ENCODE peak calls at places on chromosomes 5 and 9, in five cellular contexts. X is stimulated activated CD4-positive, alpha-beta T cell treated with anti-CD3 and anti-CD28 coated beads, Interleukin-15, amount 100 ng/mL, for 1 hour; M is activated CD8-positive, alpha-beta T cell treated with anti-CD3 and anti-CD28 coated beads for 36 hours; I is fibroblast of lung; O is IMR-90. N is an unnamed sample.

GRCh38 chr9:89375181-89375760 is 57.0 kb downstream of the SECISBP2 start:
- DNase-seq in M (peak), X (no peak), O (no peak), I (no peak), N (no peak)

GRCh38 chr9:38004809-38005560 is 64.0 kb downstream of the SHB start:
- DNase-seq in M (no peak), I (no peak), O (no peak), X (no peak), N (no peak)

GRCh38 chr5:159582756-159583523 is 252.7 kb upstream of the IL12B start:
- DNase-seq in X (no peak), O (peak), I (peak), M (no peak), N (no peak)

GRCh38 chr9:95511952-95512750 is 4.6 kb downstream of the PTCH1 start:
- DNase-seq in M (peak), X (no peak), I (no peak), O (no peak), N (peak)

GRCh38 chr5:145324767-145325479 is 510.2 kb downstream of the PRELID2 start:
- DNase-seq in M (no peak), O (peak), I (no peak), X (no peak), N (no peak)

GRCh38 chr5:119393746-119394145 is 37.9 kb downstream of the TNFAIP8 start:
- DNase-seq in O (peak), X (no peak), I (peak), M (no peak), N (no peak)

GRCh38 chr5:25744908-25745307 is 1100.1 kb upstream of the CDH10 start:
- DNase-seq in I (no peak), O (no peak), X (no peak), M (no peak), N (no peak)

GRCh38 chr9:133762488-133763271 is 24.5 kb upstream of the SARDH start:
- DNase-seq in I (no peak), O (no peak), M (no peak), X (no peak), N (no peak)

GRCh38 chr9:37369671-37370070 is 52.8 kb upstream of the GRHPR start:
- DNase-seq in X (no peak), O (no peak), I (no peak), M (no peak), N (no peak)

GRCh38 chr9:98215821-98216220 is 23.4 kb upstream of the CORO2A start:
- DNase-seq in M (peak), I (no peak), O (no peak), X (no peak), N (no peak)

GRCh38 chr9:132160802-132161742 is 786 bp upstream of the NTNG2 start:
- DNase-seq in M (peak), X (peak), O (peak), I (peak), N (no peak)

GRCh38 chr9:5553211-5553610 is 42.9 kb downstream of the PDCD1LG2 start:
- DNase-seq in X (no peak), I (peak), M (no peak), O (peak), N (no peak)

GRCh38 chr9:89179535-89179919 is 909 bp upstream of the SHC3 start:
- DNase-seq in X (no peak), M (no peak), O (peak), I (peak), N (no peak)

GRCh38 chr9:93072383-93072795 is 13.9 kb downstream of the SUSD3 start:
- DNase-seq in X (no peak), O (peak), I (peak), M (no peak), N (no peak)

GRCh38 chr9:100637787-100638186 is 59.9 kb downstream of the CAVIN4 start:
- DNase-seq in O (no peak), I (no peak), M (no peak), X (no peak), N (no peak)

GRCh38 chr9:74630228-74630627 is 133.1 kb downstream of the RORB start:
- DNase-seq in I (no peak), M (no peak), X (no peak), O (no peak), N (no peak)

GRCh38 chr5:59793000-59793399 is 100.5 kb downstream of the PDE4D start:
- DNase-seq in M (no peak), X (no peak), I (peak), O (peak), N (peak)

GRCh38 chr5:151771259-151772028 is at the start of gene G3BP1:
- DNase-seq in O (peak), I (peak), X (peak), M (peak), N (peak)

GRCh38 chr9:127700140-127700539 is 6.6 kb upstream of the CFAP157 start:
- DNase-seq in I (no peak), O (no peak), X (no peak), M (no peak), N (no peak)

GRCh38 chr9:2808105-2808504 is 35.8 kb downstream of the PUM3 start:
- DNase-seq in X (no peak), O (no peak), I (no peak), M (no peak), N (no peak)

GRCh38 chr9:78863531-78863930 is 566.6 kb downstream of the PSAT1 start:
- DNase-seq in X (no peak), I (peak), M (no peak), O (no peak), N (no peak)

GRCh38 chr9:113179839-113180238 is 29.0 kb downstream of the SLC31A2 start:
- DNase-seq in X (no peak), O (no peak), M (no peak), I (no peak), N (no peak)

GRCh38 chr9:115733736-115734135 is 419.9 kb upstream of the PAPPA start:
- DNase-seq in M (no peak), X (no peak), I (no peak), O (no peak), N (no peak)

GRCh38 chr9:122180633-122181032 is 20.9 kb downstream of the MORN5 start:
- DNase-seq in I (peak), X (no peak), O (peak), M (no peak), N (no peak)

GRCh38 chr5:170280090-170280493 is 17.5 kb downstream of the LCP2 start:
- DNase-seq in I (no peak), O (no peak), M (peak), X (no peak), N (no peak)

GRCh38 chr5:180194410-180195345 is 14.3 kb downstream of the RASGEF1C start:
- DNase-seq in I (no peak), O (no peak), M (no peak), X (no peak), N (no peak)

GRCh38 chr9:16871358-16872151 is 1.1 kb upstream of the BNC2 start:
- DNase-seq in M (peak), I (peak), O (peak), X (no peak), N (peak)

GRCh38 chr5:95958308-95959014 is 3.2 kb downstream of the ELL2 start:
- DNase-seq in I (peak), M (peak), O (peak), X (no peak), N (no peak)

GRCh38 chr9:131676431-131676972 is 63.4 kb downstream of the RAPGEF1 start:
- DNase-seq in M (peak), I (no peak), O (no peak), X (no peak), N (no peak)

GRCh38 chr5:62268239-62268638 is 37.8 kb upstream of the KIF2A start:
- DNase-seq in X (no peak), M (no peak), I (peak), O (no peak), N (no peak)

GRCh38 chr5:120446068-120446492 is 18.0 kb upstream of the PRR16 start:
- DNase-seq in I (peak), X (no peak), M (no peak), O (peak), N (no peak)

GRCh38 chr5:151925396-151925750 is 722 bp upstream of the GLRA1 start:
- DNase-seq in O (no peak), M (no peak), I (no peak), X (no peak), N (no peak)

GRCh38 chr9:131361202-131361833 is 32.6 kb upstream of the PRRC2B start:
- DNase-seq in X (no peak), O (no peak), M (peak), I (peak), N (no peak)

GRCh38 chr9:82489579-82489915 is 501.0 kb downstream of the SPATA31D1 start:
- DNase-seq in I (peak), M (no peak), X (no peak), O (peak), N (no peak)

GRCh38 chr5:16508730-16509531 is 43.3 kb upstream of the ZNF622 start:
- DNase-seq in M (no peak), O (no peak), I (no peak), X (no peak), N (peak)

GRCh38 chr5:126656397-126657007 is 55.8 kb downstream of the PHAX start:
- DNase-seq in I (peak), X (no peak), O (peak), M (peak), N (no peak)

GRCh38 chr5:54217826-54218503 is 92.4 kb downstream of the ARL15 start:
- DNase-seq in X (no peak), I (peak), M (peak), O (peak), N (no peak)